ENCODE peak calls at places on chromosomes 6 and 20, in five cellular contexts. F is uterus; U is hepatocyte; G is CD8-positive, alpha-beta T cell; Q is HAP-1. K is an unnamed sample.

GRCh38 chr20:63696628-63697356 is at the start of gene TNFRSF6B:
- DNase-seq in F (no peak), U (no peak), G (no peak), Q (peak; percentile 18), K (no peak)

GRCh38 chr6:134674562-134674961 is 275.3 kb downstream of the ALDH8A1 start:
- DNase-seq in F (no peak), U (no peak), G (no peak), Q (no peak), K (no peak)

GRCh38 chr6:70955441-70956190 is 1.2 kb downstream of the B3GAT2 start:
- DNase-seq in F (peak; percentile 52), U (peak; percentile 94), G (peak; percentile 90), Q (peak; percentile 91), K (peak; percentile 71)

GRCh38 chr20:51321343-51322163 is 221.0 kb downstream of the NFATC2 start:
- DNase-seq in F (no peak), U (no peak), G (no peak), Q (no peak), K (no peak)

GRCh38 chr20:14259691-14260090 is 77.7 kb downstream of the FLRT3 start:
- DNase-seq in F (no peak), U (no peak), G (no peak), Q (no peak), K (no peak)

GRCh38 chr6:169456840-169457239 is 203.2 kb upstream of the THBS2 start:
- DNase-seq in F (no peak), U (no peak), G (no peak), Q (no peak), K (no peak)

GRCh38 chr6:19042452-19042851 is 655.3 kb downstream of the RNF144B start:
- DNase-seq in F (no peak), U (no peak), G (no peak), Q (no peak), K (no peak)

GRCh38 chr6:34057790-34058189 is 88.1 kb downstream of the GRM4 start:
- DNase-seq in F (no peak), U (no peak), G (no peak), Q (no peak), K (no peak)

GRCh38 chr6:64505312-64505711 is 869.7 kb downstream of the PHF3 start:
- DNase-seq in F (no peak), U (peak; percentile 15), G (no peak), Q (peak; percentile 84), K (no peak)

GRCh38 chr20:36109251-36109947 is 45.1 kb upstream of the EPB41L1 start:
- DNase-seq in F (no peak), U (no peak), G (no peak), Q (peak; percentile 23), K (no peak)

GRCh38 chr6:37426945-37427510 is 6.0 kb upstream of the CMTR1 start:
- DNase-seq in F (no peak), U (peak; percentile 6), G (no peak), Q (no peak), K (no peak)

GRCh38 chr20:38109657-38110524 is 55.2 kb downstream of the TGM2 start:
- DNase-seq in F (peak; percentile 87), U (peak; percentile 75), G (peak; percentile 25), Q (no peak), K (no peak)

GRCh38 chr6:154213782-154214181 is 142.8 kb downstream of the IPCEF1 start:
- DNase-seq in F (no peak), U (no peak), G (no peak), Q (no peak), K (no peak)

GRCh38 chr6:9583946-9584345 is 830.9 kb downstream of the TFAP2A start:
- DNase-seq in F (no peak), U (no peak), G (no peak), Q (no peak), K (no peak)

GRCh38 chr20:51493346-51493791 is 49.1 kb downstream of the NFATC2 start:
- DNase-seq in F (no peak), U (no peak), G (no peak), Q (no peak), K (no peak)

GRCh38 chr6:50936277-50936681 is 117.6 kb downstream of the TFAP2B start:
- DNase-seq in F (no peak), U (no peak), G (no peak), Q (no peak), K (no peak)

GRCh38 chr6:170043150-170043819 is 247.6 kb downstream of the DLL1 start:
- DNase-seq in F (no peak), U (no peak), G (no peak), Q (no peak), K (no peak)

GRCh38 chr20:63225082-63225454 is 9.1 kb upstream of the YTHDF1 start:
- DNase-seq in F (no peak), U (no peak), G (no peak), Q (no peak), K (no peak)

GRCh38 chr6:15619330-15619729 is 43.5 kb downstream of the DTNBP1 start:
- DNase-seq in F (no peak), U (no peak), G (no peak), Q (no peak), K (no peak)

GRCh38 chr20:11140359-11140758 is 466.6 kb upstream of the JAG1 start:
- DNase-seq in F (no peak), U (no peak), G (no peak), Q (no peak), K (no peak)

GRCh38 chr20:49285813-49286494 is 8.1 kb upstream of the ZNFX1 start:
- DNase-seq in F (no peak), U (no peak), G (no peak), Q (no peak), K (no peak)

GRCh38 chr6:73728548-73729205 is 32.7 kb downstream of the CD109 start:
- DNase-seq in F (no peak), U (no peak), G (no peak), Q (no peak), K (no peak)

GRCh38 chr6:33619166-33619565 is 2.0 kb upstream of the ITPR3 start:
- DNase-seq in F (no peak), U (no peak), G (no peak), Q (no peak), K (no peak)

GRCh38 chr20:31811796-31812728 is 7.1 kb upstream of the MYLK2 start:
- DNase-seq in F (no peak), U (no peak), G (no peak), Q (no peak), K (no peak)

GRCh38 chr20:20411841-20412240 is 43.9 kb downstream of the INSM1 start:
- DNase-seq in F (no peak), U (no peak), G (no peak), Q (no peak), K (no peak)

GRCh38 chr6:1190361-1190760 is 121.5 kb upstream of the FOXQ1 start:
- DNase-seq in F (no peak), U (peak; percentile 79), G (no peak), Q (no peak), K (no peak)

GRCh38 chr20:4227085-4227821 is 211.9 kb upstream of the RNF24 start:
- DNase-seq in F (no peak), U (no peak), G (no peak), Q (peak; percentile 33), K (no peak)

GRCh38 chr20:36154696-36155628 is at the start of gene EPB41L1:
- DNase-seq in F (peak; percentile 44), U (peak; percentile 44), G (no peak), Q (peak; percentile 34), K (no peak)

GRCh38 chr20:48825551-48825885 is 2.3 kb downstream of the PREX1 start:
- DNase-seq in F (no peak), U (no peak), G (no peak), Q (no peak), K (no peak)

GRCh38 chr6:41687501-41688175 is 47.8 kb downstream of the TFEB start:
- DNase-seq in F (no peak), U (peak; percentile 35), G (no peak), Q (no peak), K (no peak)

GRCh38 chr6:140636237-140636636 is 1261.8 kb upstream of the CITED2 start:
- DNase-seq in F (no peak), U (no peak), G (no peak), Q (no peak), K (no peak)
- H3K9me3 ChIP-seq in F (no peaks in the 10 kb centered on the region), U (no peaks in the 10 kb centered on the region), G (no peaks in the 10 kb centered on the region), Q (no peaks in the 10 kb centered on the region), K (no peaks in the 10 kb centered on the region)

GRCh38 chr20:57536120-57536708 is 11.3 kb upstream of the CTCFL start:
- DNase-seq in F (no peak), U (no peak), G (no peak), Q (no peak), K (no peak)
- H3K9me3 ChIP-seq in F (no peaks in the 10 kb centered on the region), U (no peaks in the 10 kb centered on the region), G (no peaks in the 10 kb centered on the region), Q (no peaks in the 10 kb centered on the region), K (no peaks in the 10 kb centered on the region)

GRCh38 chr20:56151834-56152233 is 96.7 kb upstream of the MC3R start:
- DNase-seq in F (no peak), U (no peak), G (no peak), Q (no peak), K (no peak)
- H3K9me3 ChIP-seq in F (no peaks in the 10 kb centered on the region), U (no peaks in the 10 kb centered on the region), G (no peaks in the 10 kb centered on the region), Q (no peaks in the 10 kb centered on the region), K (no peaks in the 10 kb centered on the region)

GRCh38 chr6:137363805-137364138 is 130.4 kb downstream of the OLIG3 start:
- DNase-seq in F (no peak), U (no peak), G (no peak), Q (no peak), K (no peak)
- H3K9me3 ChIP-seq in F (no peaks in the 10 kb centered on the region), U (no peaks in the 10 kb centered on the region), G (no peaks in the 10 kb centered on the region), Q (no peaks in the 10 kb centered on the region), K (no peaks in the 10 kb centered on the region)

GRCh38 chr20:59721386-59721785 is 117.0 kb downstream of the PHACTR3 start:
- DNase-seq in F (no peak), U (no peak), G (no peak), Q (no peak), K (no peak)
- H3K9me3 ChIP-seq in F (no peaks in the 10 kb centered on the region), U (no peaks in the 10 kb centered on the region), G (no peaks in the 10 kb centered on the region), Q (no peaks in the 10 kb centered on the region), K (no peaks in the 10 kb centered on the region)

DNA sequence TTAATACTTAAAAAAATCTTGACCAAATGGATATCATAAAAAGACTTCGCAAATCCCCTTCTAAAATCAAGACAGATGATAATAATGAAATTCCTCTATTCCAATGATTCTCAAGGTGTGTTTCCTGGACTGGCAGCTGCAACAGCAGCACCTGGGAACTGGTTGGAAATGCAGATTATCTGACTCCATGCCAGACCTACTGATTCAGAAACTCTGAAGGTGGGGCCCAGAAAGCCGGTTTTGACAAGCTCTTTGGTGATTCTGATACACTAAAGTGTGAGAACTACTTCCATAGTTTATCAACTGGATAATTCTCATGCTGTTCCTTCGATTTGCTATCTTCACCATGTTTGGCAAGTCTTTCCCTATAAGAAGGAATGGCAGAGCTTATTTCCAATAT is 252.1 kb downstream of the COL12A1 start:
- DNase-seq in F (no peak), U (no peak), G (no peak), Q (no peak), K (no peak)
- H3K9me3 ChIP-seq in F (no peaks in the 10 kb centered on the region), U (no peaks in the 10 kb centered on the region), G (no peaks in the 10 kb centered on the region), Q (no peaks in the 10 kb centered on the region), K (no peaks in the 10 kb centered on the region)

GRCh38 chr6:168418151-168418551 is 22.8 kb upstream of the SMOC2 start:
- DNase-seq in F (peak; percentile 46), U (no peak), G (peak; percentile 27), Q (no peak), K (no peak)

GRCh38 chr6:168419569-168419968 is 21.4 kb upstream of the SMOC2 start:
- DNase-seq in F (no peak), U (no peak), G (peak; percentile 7), Q (no peak), K (no peak)

GRCh38 chr6:168418631-168419250 is 22.2 kb upstream of the SMOC2 start:
- DNase-seq in F (no peak), U (no peak), G (peak; percentile 35), Q (no peak), K (no peak)

GRCh38 chr6:168420084-168420483 is 20.9 kb upstream of the SMOC2 start:
- DNase-seq in F (no peak), U (no peak), G (peak; percentile 37), Q (no peak), K (no peak)

GRCh38 chr6:168420706-168421105 is 20.3 kb upstream of the SMOC2 start:
- DNase-seq in F (no peak), U (no peak), G (peak; percentile 31), Q (no peak), K (no peak)
- H3K9me3 ChIP-seq in F (no peaks in the 10 kb centered on the region), U (no peaks in the 10 kb centered on the region), G (no peaks in the 10 kb centered on the region), Q (no peaks in the 10 kb centered on the region), K (no peaks in the 10 kb centered on the region)

K was measured in T-helper 17 cell.